ENCODE peak calls at places on chromosomes 1 and 21, in seven cellular contexts. N, D, K, T, M, I and Q are unnamed samples.

GRCh38 chr1:2258122-2258812 is 30.1 kb downstream of the SKI start:
- DNase-seq in N (no peak), D (no peak), T (no peak), I (peak; percentile 11), M (no peak), K (no peak), Q (no peak)

GRCh38 chr1:9143250-9143649 is 14.3 kb upstream of the GPR157 start:
- DNase-seq in T (no peak), I (no peak), M (no peak), D (no peak), K (no peak), N (no peak), Q (peak; percentile 88)

GRCh38 chr1:22761821-22762220 is 51.2 kb downstream of the EPHB2 start:
- DNase-seq in K (no peak), I (no peak), D (no peak), N (no peak), M (no peak), T (no peak), Q (no peak)

GRCh38 chr1:25871086-25871703 is 4.3 kb downstream of the PAQR7 start:
- DNase-seq in K (peak; percentile 21), I (no peak), T (no peak), N (no peak), D (no peak), M (no peak), Q (no peak)

GRCh38 chr1:214441119-214441518 is 110.3 kb downstream of the PTPN14 start:
- DNase-seq in M (no peak), N (no peak), I (no peak), T (no peak), K (no peak), D (no peak), Q (no peak)

GRCh38 chr1:25875856-25876692 is 566 bp upstream of the PAQR7 start:
- DNase-seq in I (no peak), N (no peak), T (peak; percentile 85), D (peak; percentile 79), M (no peak), K (peak; percentile 82), Q (no peak)

GRCh38 chr1:224438989-224439388 is 4.4 kb upstream of the WDR26 start:
- DNase-seq in N (no peak), K (no peak), T (no peak), D (peak; percentile 31), I (peak; percentile 22), M (no peak), Q (no peak)

GRCh38 chr1:22250724-22251123 is 107.8 kb upstream of the WNT4 start:
- DNase-seq in T (no peak), N (no peak), D (peak; percentile 60), K (peak; percentile 60), I (peak; percentile 79), M (no peak), Q (peak; percentile 41)

GRCh38 chr21:34808569-34809204 is 139.9 kb downstream of the CLIC6 start:
- DNase-seq in T (no peak), I (no peak), D (no peak), K (no peak), M (no peak), N (no peak), Q (peak; percentile 91)

GRCh38 chr1:103170608-103171007 is 62.3 kb upstream of the COL11A1 start:
- DNase-seq in N (no peak), I (no peak), M (no peak), T (no peak), K (no peak), D (no peak), Q (peak; percentile 39)

GRCh38 chr1:145979746-145980435 is 15.4 kb downstream of the POLR3GL start:
- DNase-seq in T (no peak), M (peak; percentile 91), K (no peak), D (no peak), I (no peak), N (no peak), Q (peak; percentile 37)

GRCh38 chr1:62218603-62219002 is 24.0 kb downstream of the L1TD1 start:
- DNase-seq in K (no peak), N (no peak), I (no peak), M (no peak), T (no peak), D (no peak), Q (peak; percentile 42)

GRCh38 chr1:51264470-51264869 is 28.4 kb downstream of the RNF11 start:
- DNase-seq in T (no peak), M (no peak), K (no peak), I (peak; percentile 82), D (peak; percentile 31), N (peak; percentile 19), Q (peak; percentile 92)

GRCh38 chr1:158117854-158118691 is 62.6 kb upstream of the CD1D start:
- DNase-seq in T (peak; percentile 77), N (peak; percentile 32), M (peak; percentile 27), D (peak; percentile 80), K (peak; percentile 93), I (peak; percentile 32), Q (peak; percentile 70)

GRCh38 chr1:39485046-39485803 is 6.2 kb upstream of the BMP8A start:
- DNase-seq in K (no peak), D (no peak), N (no peak), T (no peak), M (no peak), I (no peak), Q (no peak)

GRCh38 chr1:157969693-157970485 is 23.6 kb upstream of the KIRREL1 start:
- DNase-seq in T (peak; percentile 72), K (peak; percentile 84), M (peak; percentile 55), D (peak; percentile 68), N (peak; percentile 41), I (peak; percentile 95), Q (peak; percentile 91)

GRCh38 chr1:38044224-38045215 is 2.1 kb downstream of the POU3F1 start:
- DNase-seq in N (no peak), D (no peak), M (no peak), K (peak; percentile 37), T (no peak), I (no peak), Q (peak; percentile 17)

GRCh38 chr1:209404577-209404976 is 178.9 kb upstream of the CAMK1G start:
- DNase-seq in D (no peak), K (no peak), N (no peak), M (no peak), I (peak; percentile 88), T (peak; percentile 19), Q (no peak)

GRCh38 chr1:185719021-185719420 is 15.2 kb upstream of the HMCN1 start:
- DNase-seq in D (peak; percentile 25), N (peak; percentile 49), T (peak; percentile 55), K (peak; percentile 64), I (peak; percentile 94), M (no peak), Q (peak; percentile 96)

GRCh38 chr1:218499021-218499691 is 154.0 kb downstream of the TGFB2 start:
- DNase-seq in D (peak; percentile 17), N (no peak), K (no peak), M (no peak), T (no peak), I (peak; percentile 83), Q (peak; percentile 85)

DNA sequence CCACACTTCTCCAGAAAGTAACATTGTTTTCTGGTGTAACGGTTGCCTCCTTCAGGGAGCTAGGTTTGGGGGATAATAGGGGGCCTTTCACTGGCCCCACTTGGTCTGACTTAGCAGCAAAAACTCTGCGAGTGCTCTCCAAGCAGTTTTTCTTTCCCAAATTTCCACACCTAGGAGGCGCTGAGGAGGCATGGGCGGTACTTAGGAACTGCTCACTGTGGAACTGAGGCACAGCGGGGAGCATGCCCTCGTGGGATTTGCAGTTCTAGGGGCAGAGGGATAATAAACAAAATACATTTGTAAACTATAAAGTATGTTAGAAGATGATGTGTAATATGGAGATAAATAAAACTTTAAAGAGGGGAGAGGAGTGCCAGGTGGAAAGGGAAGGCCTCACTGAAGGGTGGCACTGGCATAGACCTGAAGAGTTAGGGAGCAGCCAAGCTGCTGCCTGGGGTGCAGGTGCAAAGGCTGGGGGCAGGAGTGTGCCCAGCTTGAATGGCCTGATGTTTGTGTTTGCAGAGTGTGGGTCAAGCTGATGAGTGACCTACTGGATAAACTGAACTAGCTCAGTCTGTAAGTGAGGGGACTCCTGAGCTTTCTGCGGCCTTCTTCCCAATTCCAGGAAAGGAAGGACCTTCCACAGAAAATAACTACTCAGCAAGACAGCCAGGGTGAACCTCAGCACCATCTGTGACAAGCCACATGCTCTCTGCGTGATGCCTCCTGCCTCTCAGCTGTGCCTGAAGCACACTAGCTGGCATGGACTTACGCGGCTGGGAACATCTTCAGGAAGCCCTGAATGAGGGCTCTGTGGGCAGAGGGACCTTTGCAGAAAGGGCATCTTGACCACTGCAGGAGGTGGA is 1.9 kb downstream of the EPHX1 start:
- DNase-seq in T (peak; percentile 61), I (peak; percentile 50), N (no peak), D (no peak), K (peak; percentile 80), M (no peak), Q (peak; percentile 69)
- TF ChIP-seq EZH2phosphoT487 in T (no peak), I (no peak), N (no peak), D (no peak), K (no peak), M (no peak), Q (no peak)

DNA sequence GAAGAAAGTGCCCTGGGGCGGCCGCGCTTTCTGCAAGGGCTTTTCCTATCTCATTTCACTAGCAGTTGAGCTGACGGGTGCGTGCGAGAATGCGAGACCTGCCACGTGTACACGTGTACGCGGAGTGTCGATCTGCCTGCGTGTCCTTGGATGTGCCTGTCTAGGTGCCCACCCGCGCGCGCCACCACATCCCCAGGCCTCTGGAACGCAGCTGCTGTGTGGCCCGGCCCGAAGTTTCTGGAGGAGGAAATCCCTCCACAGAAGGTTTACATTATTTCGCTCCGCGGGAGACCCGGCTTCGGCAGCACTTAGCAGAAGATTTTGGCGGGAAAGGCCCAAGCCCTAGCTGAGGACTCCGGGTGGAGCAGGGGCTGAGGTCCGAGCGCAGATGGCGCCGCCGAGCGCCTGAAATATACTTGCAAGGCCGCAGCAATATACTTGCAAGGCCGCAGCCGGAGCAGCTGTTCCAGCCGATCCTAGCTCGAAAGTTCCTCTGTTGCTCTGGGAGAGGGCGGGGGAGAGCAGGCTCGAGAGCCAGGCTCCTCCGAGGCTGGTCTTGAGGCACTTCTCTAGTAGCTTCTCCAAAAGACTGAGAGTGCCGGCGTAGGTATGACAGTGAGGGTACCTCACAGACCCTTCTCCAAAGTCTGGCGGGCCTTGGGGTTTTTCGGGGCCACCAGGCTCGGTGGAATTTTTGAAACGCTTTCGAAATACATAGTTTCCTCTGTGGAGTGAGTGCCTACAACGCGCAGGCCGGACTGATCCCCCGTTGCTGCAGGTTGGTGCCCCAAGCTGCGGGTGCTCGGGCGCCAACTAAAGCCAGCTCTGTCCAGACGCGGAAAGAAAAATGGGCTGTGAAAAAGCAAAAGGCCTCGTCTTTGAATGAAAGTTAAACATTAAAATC is 3.8 kb downstream of the TBX15 start:
- DNase-seq in I (no peak), D (no peak), M (no peak), T (peak; percentile 77), K (peak; percentile 92), N (no peak), Q (peak; percentile 85)
- TF ChIP-seq EZH2 in I (no peak), D (peak; percentile 60), M (no peak), T (peak; percentile 60), K (peak; percentile 94), N (no peak), Q (no peak)

GRCh38 chr1:96587222-96587621 is 134.4 kb upstream of the PTBP2 start:
- DNase-seq in I (no peak), D (no peak), M (no peak), K (no peak), N (no peak), T (no peak), Q (no peak)
- TF ChIP-seq EZH2phosphoT487 in I (no peak), D (no peak), M (no peak), K (no peak), N (no peak), T (no peak), Q (no peak)

DNA sequence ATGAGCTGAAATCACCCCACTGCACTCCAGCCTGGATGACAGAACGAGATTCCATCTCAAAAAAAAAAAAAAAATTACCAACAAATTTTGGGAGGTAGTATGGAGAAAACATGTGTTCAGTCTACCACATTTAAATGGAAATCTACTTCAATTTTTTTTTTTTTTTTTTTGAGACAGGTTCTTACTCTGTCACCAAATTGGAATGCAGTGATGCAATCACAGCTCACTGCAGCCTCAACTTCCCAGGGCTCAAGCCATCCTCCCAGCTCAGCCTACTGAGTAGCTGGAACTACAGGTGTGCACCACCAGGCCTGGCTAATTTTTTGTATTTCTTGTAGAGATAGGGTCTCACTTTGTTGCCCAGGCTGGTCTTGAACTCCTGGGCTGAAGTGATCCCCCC is 82.1 kb downstream of the GFI1 start:
- DNase-seq in T (no peak), M (no peak), K (no peak), I (peak; percentile 57), N (no peak), D (no peak), Q (peak; percentile 19)
- TF ChIP-seq EZH2 in T (no peak), M (no peak), K (no peak), I (no peak), N (no peak), D (no peak), Q (no peak)